ENCODE peak calls at places on chromosomes 11 and 22, in seven cellular contexts. H is memory B cell, L is nephron progenitor cell, Z is KG1, Q is LHCN-M2, U is Panc1, C is AG09309. F is an unnamed sample.

GRCh38 chr22:49046546-49047305 is 780.9 kb downstream of the BRD1 start:
- DNase-seq in H (no peak), L (peak; percentile 84), Z (no peak), Q (no peak), U (no peak), C (no peak), F (no peak)

GRCh38 chr11:93054881-93055280 is 85.4 kb downstream of the MTNR1B start:
- DNase-seq in H (no peak), L (no peak), Z (no peak), Q (peak; percentile 98), U (peak; percentile 88), C (peak; percentile 86), F (peak; percentile 86)

GRCh38 chr11:57464343-57465181 is 4.2 kb downstream of the RTN4RL2 start:
- DNase-seq in H (no peak), L (no peak), Z (no peak), Q (no peak), U (no peak), C (no peak), F (no peak)

GRCh38 chr22:17476838-17477237 is 86.5 kb upstream of the SLC25A18 start:
- DNase-seq in H (no peak), L (no peak), Z (no peak), Q (no peak), U (no peak), C (no peak), F (no peak)

GRCh38 chr11:1123970-1124369 is 33.8 kb upstream of the MUC5AC start:
- DNase-seq in H (no peak), L (no peak), Z (no peak), Q (no peak), U (no peak), C (no peak), F (no peak)

GRCh38 chr11:60763692-60764369 is 7.2 kb downstream of the MS4A15 start:
- DNase-seq in H (no peak), L (no peak), Z (no peak), Q (no peak), U (no peak), C (no peak), F (no peak)

GRCh38 chr22:44683237-44683636 is 18.8 kb upstream of the PRR5 start:
- DNase-seq in H (no peak), L (no peak), Z (no peak), Q (no peak), U (no peak), C (no peak), F (no peak)

GRCh38 chr11:57732661-57733060 is 8.6 kb upstream of the SELENOH start:
- DNase-seq in H (no peak), L (no peak), Z (no peak), Q (no peak), U (no peak), C (no peak), F (no peak)

GRCh38 chr11:101862410-101863233 is 52.2 kb upstream of the CEP126 start:
- DNase-seq in H (no peak), L (peak; percentile 6), Z (no peak), Q (peak; percentile 74), U (no peak), C (peak; percentile 77), F (peak; percentile 60)

GRCh38 chr11:62145261-62145871 is 21.6 kb downstream of the INCENP start:
- DNase-seq in H (no peak), L (no peak), Z (no peak), Q (no peak), U (no peak), C (no peak), F (no peak)

GRCh38 chr11:101442171-101442570 is 141.6 kb downstream of the TRPC6 start:
- DNase-seq in H (no peak), L (no peak), Z (no peak), Q (peak; percentile 69), U (no peak), C (no peak), F (no peak)

GRCh38 chr22:38871360-38872171 is 450 bp downstream of the CBX6 start:
- DNase-seq in H (peak; percentile 47), L (peak; percentile 45), Z (peak; percentile 21), Q (no peak), U (no peak), C (no peak), F (no peak)

GRCh38 chr22:33054276-33054675 is 3.9 kb downstream of the SYN3 start:
- DNase-seq in H (no peak), L (no peak), Z (no peak), Q (no peak), U (no peak), C (no peak), F (no peak)

GRCh38 chr22:41092847-41093371 is 517 bp downstream of the EP300 start:
- DNase-seq in H (no peak), L (peak; percentile 32), Z (no peak), Q (peak; percentile 19), U (no peak), C (no peak), F (no peak)

GRCh38 chr11:83035070-83035854 is 36.4 kb downstream of the RAB30 start:
- DNase-seq in H (peak; percentile 44), L (no peak), Z (no peak), Q (peak; percentile 71), U (no peak), C (no peak), F (no peak)

GRCh38 chr11:9341638-9342137 is 27.3 kb upstream of the TMEM41B start:
- DNase-seq in H (no peak), L (no peak), Z (no peak), Q (no peak), U (no peak), C (no peak), F (no peak)

GRCh38 chr11:119493712-119494111 is 70.7 kb upstream of the THY1 start:
- DNase-seq in H (no peak), L (peak; percentile 89), Z (no peak), Q (no peak), U (no peak), C (no peak), F (no peak)

GRCh38 chr11:71563401-71563800 is 2.0 kb upstream of the KRTAP5-10 start:
- DNase-seq in H (no peak), L (peak; percentile 23), Z (peak; percentile 22), Q (peak; percentile 71), U (peak; percentile 36), C (peak; percentile 32), F (peak; percentile 15)

GRCh38 chr11:57160665-57161064 is 21.1 kb upstream of the LRRC55 start:
- DNase-seq in H (no peak), L (no peak), Z (no peak), Q (no peak), U (no peak), C (no peak), F (no peak)

GRCh38 chr22:20619042-20619892 is 111.9 kb downstream of the MED15 start:
- DNase-seq in H (no peak), L (no peak), Z (no peak), Q (no peak), U (no peak), C (no peak), F (no peak)

GRCh38 chr11:45089845-45090499 is 56.5 kb upstream of the PRDM11 start:
- DNase-seq in H (no peak), L (no peak), Z (no peak), Q (peak; percentile 9), U (no peak), C (no peak), F (no peak)

GRCh38 chr11:1085440-1086170 is 10.9 kb downstream of the MUC2 start:
- DNase-seq in H (no peak), L (no peak), Z (no peak), Q (no peak), U (no peak), C (no peak), F (no peak)

GRCh38 chr11:66510990-66511339 is 530 bp downstream of the BBS1 start:
- DNase-seq in H (no peak), L (no peak), Z (no peak), Q (no peak), U (no peak), C (no peak), F (no peak)

F was measured in epithelial cell of proximal tubule.